ENCODE peak calls at places on chromosome 18, in five cellular contexts. P is GM12891, W is K562, O is H1, V is GM12878. B is an unnamed sample.

GRCh38 chr18:22739243-22739642 is 193.9 kb upstream of the RBBP8 start:
- DNase-seq in P (no peak), W (no peak), O (no peak), V (no peak), B (no peak)

GRCh38 chr18:24843123-24843522 is 382.7 kb downstream of the HRH4 start:
- DNase-seq in P (no peak), W (no peak), O (no peak), V (no peak), B (no peak)

GRCh38 chr18:48845174-48845573 is 105.6 kb downstream of the SMAD7 start:
- DNase-seq in P (no peak), W (peak; percentile 37), O (no peak), V (no peak), B (no peak)

GRCh38 chr18:70499218-70499691 is 210.4 kb downstream of the SOCS6 start:
- DNase-seq in P (no peak), W (peak; percentile 5), O (no peak), V (no peak), B (peak; percentile 23)

GRCh38 chr18:33269223-33269622 is 171.3 kb downstream of the CCDC178 start:
- DNase-seq in P (no peak), W (no peak), O (no peak), V (no peak), B (no peak)

GRCh38 chr18:54149078-54149697 is 75.3 kb downstream of the MBD2 start:
- DNase-seq in P (no peak), W (peak; percentile 24), O (no peak), V (peak; percentile 69), B (no peak)

GRCh38 chr18:55234366-55235093 is 275.3 kb upstream of the CCDC68 start:
- DNase-seq in P (no peak), W (peak; percentile 53), O (peak; percentile 63), V (peak; percentile 53), B (peak; percentile 6)

GRCh38 chr18:75226301-75226955 is 15.8 kb downstream of the TSHZ1 start:
- DNase-seq in P (no peak), W (peak; percentile 25), O (no peak), V (no peak), B (no peak)

GRCh38 chr18:41004320-41004719 is 950.7 kb upstream of the PIK3C3 start:
- DNase-seq in P (no peak), W (no peak), O (no peak), V (no peak), B (no peak)

GRCh38 chr18:63831080-63831788 is 56.0 kb downstream of the SERPINB7 start:
- DNase-seq in P (no peak), W (no peak), O (no peak), V (no peak), B (peak; percentile 15)

GRCh38 chr18:31511098-31511497 is 13.1 kb downstream of the DSG2 start:
- DNase-seq in P (no peak), W (peak; percentile 17), O (no peak), V (no peak), B (no peak)

GRCh38 chr18:48605408-48605845 is 66.6 kb downstream of the CTIF start:
- DNase-seq in P (no peak), W (peak; percentile 74), O (peak; percentile 50), V (peak; percentile 23), B (no peak)

GRCh38 chr18:67508146-67508545 is 8.4 kb downstream of the DSEL start:
- DNase-seq in P (no peak), W (no peak), O (no peak), V (no peak), B (no peak)

GRCh38 chr18:21361297-21361880 is 119.4 kb downstream of the GREB1L start:
- DNase-seq in P (no peak), W (no peak), O (no peak), V (no peak), B (no peak)

GRCh38 chr18:52312321-52312720 is 27.7 kb upstream of the DCC start:
- DNase-seq in P (no peak), W (no peak), O (no peak), V (no peak), B (no peak)

GRCh38 chr18:32081881-32082280 is 9.8 kb upstream of the RNF138 start:
- DNase-seq in P (no peak), W (no peak), O (no peak), V (no peak), B (no peak)

GRCh38 chr18:21443776-21444464 is 156.6 kb downstream of the ESCO1 start:
- DNase-seq in P (no peak), W (no peak), O (no peak), V (no peak), B (no peak)

GRCh38 chr18:42712065-42712464 is 403.4 kb downstream of the RIT2 start:
- DNase-seq in P (no peak), W (no peak), O (no peak), V (no peak), B (no peak)

GRCh38 chr18:13137939-13138821 is 80.4 kb upstream of the LDLRAD4 start:
- DNase-seq in P (peak; percentile 69), W (peak; percentile 36), O (no peak), V (peak; percentile 77), B (no peak)

GRCh38 chr18:54378057-54378456 is 20.4 kb downstream of the C18orf54 start:
- DNase-seq in P (no peak), W (no peak), O (no peak), V (no peak), B (no peak)

GRCh38 chr18:7116001-7116831 is 1.4 kb downstream of the LAMA1 start:
- DNase-seq in P (no peak), W (no peak), O (peak; percentile 23), V (no peak), B (no peak)

GRCh38 chr18:61001138-61001537 is 332.1 kb upstream of the CDH20 start:
- DNase-seq in P (no peak), W (no peak), O (no peak), V (no peak), B (no peak)

GRCh38 chr18:32552421-32553030 is 81.8 kb upstream of the GAREM1 start:
- DNase-seq in P (peak; percentile 51), W (peak; percentile 56), O (no peak), V (no peak), B (peak; percentile 40)

GRCh38 chr18:24432618-24433017 is 6.1 kb downstream of the IMPACT start:
- DNase-seq in P (no peak), W (no peak), O (no peak), V (no peak), B (no peak)

GRCh38 chr18:21735452-21736015 is 5.1 kb upstream of the MIB1 start:
- DNase-seq in P (no peak), W (peak; percentile 73), O (no peak), V (no peak), B (no peak)

GRCh38 chr18:48031011-48031480 is 100.6 kb upstream of the SMAD2 start:
- DNase-seq in P (peak; percentile 34), W (peak; percentile 28), O (peak; percentile 9), V (no peak), B (no peak)

GRCh38 chr18:55136864-55137263 is 177.6 kb upstream of the CCDC68 start:
- DNase-seq in P (no peak), W (no peak), O (no peak), V (no peak), B (no peak)

GRCh38 chr18:49476664-49477411 is 10.2 kb downstream of the C18orf32 start:
- DNase-seq in P (no peak), W (no peak), O (no peak), V (no peak), B (no peak)

GRCh38 chr18:45805551-45805950 is 19.9 kb upstream of the SIGLEC15 start:
- DNase-seq in P (no peak), W (no peak), O (no peak), V (no peak), B (no peak)

GRCh38 chr18:37393945-37394609 is 171.5 kb downstream of the CELF4 start:
- DNase-seq in P (no peak), W (peak; percentile 77), O (peak; percentile 39), V (no peak), B (peak; percentile 48)

GRCh38 chr18:34153711-34154110 is 71.0 kb downstream of the NOL4 start:
- DNase-seq in P (no peak), W (no peak), O (no peak), V (peak; percentile 13), B (no peak)

GRCh38 chr18:62187543-62188378 is 706 bp downstream of the RELCH start:
- DNase-seq in P (no peak), W (peak; percentile 11), O (no peak), V (no peak), B (peak; percentile 8)
- TF ChIP-seq POLR2AphosphoS5 in P (no peak), W (no peak), O (no peak), V (no peak), B (no peak)

GRCh38 chr18:58313491-58314032 is 269.5 kb downstream of the NEDD4L start:
- DNase-seq in P (no peak), W (no peak), O (no peak), V (no peak), B (no peak)

GRCh38 chr18:58315739-58316215 is 271.8 kb downstream of the NEDD4L start:
- DNase-seq in P (no peak), W (no peak), O (no peak), V (no peak), B (no peak)

GRCh38 chr18:58316400-58316942 is 272.4 kb downstream of the NEDD4L start:
- DNase-seq in P (no peak), W (no peak), O (no peak), V (no peak), B (no peak)

GRCh38 chr18:58315041-58315440 is 271.0 kb downstream of the NEDD4L start:
- DNase-seq in P (no peak), W (no peak), O (no peak), V (no peak), B (no peak)

GRCh38 chr18:58314284-58314683 is 270.3 kb downstream of the NEDD4L start:
- DNase-seq in P (no peak), W (peak; percentile 6), O (no peak), V (no peak), B (no peak)
- TF ChIP-seq POLR2A in P (no peak), W (no peak), O (no peak), V (no peak), B (no peak)

DNA sequence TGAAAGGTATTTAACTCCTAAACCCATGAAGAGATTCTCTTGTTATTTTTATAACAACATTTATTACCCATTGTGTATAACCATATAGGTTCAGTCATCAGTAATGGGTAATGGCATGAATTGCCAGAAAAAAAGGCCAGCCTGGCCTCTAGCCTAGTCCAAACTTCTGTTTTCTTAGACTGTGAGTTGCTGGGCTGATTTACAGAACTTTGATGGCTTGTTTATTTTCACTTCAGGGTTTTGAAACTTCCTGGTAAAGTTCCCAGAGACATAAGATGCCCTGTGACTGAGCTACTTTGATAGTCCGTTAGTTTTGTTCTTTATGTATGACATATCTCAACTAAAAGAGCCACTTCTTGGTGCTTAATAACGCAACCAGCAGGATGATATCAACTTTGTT is 164.8 kb downstream of the METTL4 start:
- DNase-seq in P (no peak), W (no peak), O (no peak), V (no peak), B (no peak)
- TF ChIP-seq TAF1 in P (no peak), W (no peak), O (no peak), V (no peak), B (no peak)

GRCh38 chr18:9196568-9196967 is 60.0 kb downstream of the ANKRD12 start:
- DNase-seq in P (no peak), W (no peak), O (no peak), V (no peak), B (no peak)
- TF ChIP-seq POLR2AphosphoS5 in P (no peak), W (no peak), O (no peak), V (no peak), B (no peak)

GRCh38 chr18:76822510-76823165 is at the start of gene ZNF236:
- DNase-seq in P (peak; percentile 66), W (peak; percentile 80), O (no peak), V (no peak), B (peak; percentile 64)
- TF ChIP-seq POLR2A in P (no peak), W (no peak), O (peak; percentile 77), V (peak; percentile 76), B (peak; percentile 74)